ENCODE peak calls at places on chromosomes 2 and 18, in seven cellular contexts. T is GM19239, F is Kasumi-1, G is occipital lobe, Q is EL, Y is lower leg skin, P is HAP-1. Z is an unnamed sample.

GRCh38 chr2:237922641-237923361 is 44.0 kb upstream of the UBE2F start:
- DNase-seq in G (no peak), T (no peak), Q (no peak), Y (no peak), P (no peak), F (no peak), Z (peak; percentile 53)

GRCh38 chr2:156702520-156702919 is 266.3 kb downstream of the GPD2 start:
- DNase-seq in F (no peak), Y (no peak), Q (no peak), T (no peak), P (peak; percentile 84), G (no peak), Z (no peak)

GRCh38 chr2:85707304-85707703 is 13.1 kb downstream of the GNLY start:
- DNase-seq in F (peak; percentile 84), T (peak; percentile 59), G (peak; percentile 22), Y (no peak), P (peak; percentile 70), Q (peak; percentile 86), Z (peak; percentile 70)

GRCh38 chr2:46187112-46187618 is 110.0 kb upstream of the EPAS1 start:
- DNase-seq in Q (peak; percentile 80), T (peak; percentile 72), F (no peak), P (peak; percentile 63), Y (peak; percentile 85), G (no peak), Z (no peak)

GRCh38 chr2:212416126-212416525 is 122.5 kb downstream of the ERBB4 start:
- DNase-seq in G (no peak), Y (no peak), Q (no peak), T (no peak), F (no peak), P (no peak), Z (no peak)

GRCh38 chr2:60350791-60351190 is 202.7 kb downstream of the BCL11A start:
- DNase-seq in P (no peak), F (no peak), T (no peak), G (no peak), Q (no peak), Y (no peak), Z (no peak)

GRCh38 chr18:31273812-31274527 is 44.0 kb upstream of the DSG1 start:
- DNase-seq in F (no peak), P (no peak), Q (no peak), T (no peak), Y (no peak), G (no peak), Z (no peak)

GRCh38 chr2:232871835-232872736 is 2.0 kb downstream of the SNORC start:
- DNase-seq in Y (peak; percentile 85), F (no peak), Q (no peak), P (no peak), T (no peak), G (peak; percentile 78), Z (peak; percentile 16)

GRCh38 chr2:42581257-42581656 is 12.8 kb downstream of the MTA3 start:
- DNase-seq in G (no peak), T (no peak), P (no peak), Q (no peak), Y (peak; percentile 40), F (no peak), Z (no peak)